ENCODE peak calls at places on chromosome 9, in eight cellular contexts. G is dorsolateral prefrontal cortex; E is cardiac muscle cell; P is A673; R is endothelial cell of umbilical vein; Z is SJSA1; K is upper lobe of right lung; V is effector memory CD4-positive, alpha-beta T cell. H is an unnamed sample.

GRCh38 chr9:31574006-31574750 is 810.3 kb upstream of the ACO1 start:
- DNase-seq in E (no peak), R (no peak), V (no peak), G (no peak), P (no peak), K (no peak), Z (no peak), H (no peak)

GRCh38 chr9:1267141-1267570 is 217.0 kb downstream of the DMRT2 start:
- DNase-seq in K (no peak), E (no peak), P (no peak), R (no peak), G (no peak), Z (no peak), V (no peak), H (no peak)

GRCh38 chr9:31541626-31542025 is 842.8 kb upstream of the ACO1 start:
- DNase-seq in E (peak; percentile 59), R (no peak), G (peak; percentile 58), P (no peak), Z (no peak), K (no peak), V (no peak), H (no peak)

GRCh38 chr9:109574061-109574882 is 76.2 kb upstream of the PTPN3 start:
- DNase-seq in Z (peak; percentile 57), G (peak; percentile 45), E (peak; percentile 78), R (peak; percentile 52), V (no peak), P (peak; percentile 74), K (no peak), H (peak; percentile 52)

GRCh38 chr9:92424340-92424739 is at the start of gene OMD:
- DNase-seq in Z (no peak), V (no peak), R (no peak), E (no peak), P (no peak), G (no peak), K (no peak), H (no peak)

GRCh38 chr9:87119328-87119881 is 172.1 kb upstream of the GAS1 start:
- DNase-seq in E (peak; percentile 93), K (no peak), P (peak; percentile 50), G (no peak), R (peak; percentile 41), V (no peak), Z (no peak), H (no peak)

GRCh38 chr9:136138566-136138965 is 19.9 kb upstream of the TMEM250 start:
- DNase-seq in P (peak; percentile 77), E (peak; percentile 20), R (peak; percentile 21), K (no peak), G (no peak), V (no peak), Z (no peak), H (peak; percentile 18)

GRCh38 chr9:37030591-37030939 is 3.5 kb downstream of the PAX5 start:
- DNase-seq in E (no peak), G (no peak), R (no peak), V (no peak), P (no peak), K (no peak), Z (no peak), H (no peak)

GRCh38 chr9:7490317-7491108 is 309.1 kb downstream of the DMAC1 start:
- DNase-seq in R (no peak), E (no peak), K (no peak), G (no peak), P (no peak), V (no peak), Z (no peak), H (no peak)

GRCh38 chr9:97759611-97760288 is 62.6 kb upstream of the XPA start:
- DNase-seq in V (no peak), E (no peak), Z (no peak), R (no peak), K (no peak), G (no peak), P (no peak), H (peak; percentile 78)

GRCh38 chr9:126317513-126317912 is 9.1 kb upstream of the MVB12B start:
- DNase-seq in V (no peak), G (no peak), P (no peak), K (no peak), R (peak; percentile 48), E (no peak), Z (no peak), H (no peak)

GRCh38 chr9:15422355-15423327 is at the start of gene SNAPC3:
- DNase-seq in E (peak; percentile 97), P (peak; percentile 90), K (peak; percentile 97), V (peak; percentile 89), G (peak; percentile 95), Z (peak; percentile 88), R (peak; percentile 98), H (peak; percentile 96)

GRCh38 chr9:137077758-137078693 is 709 bp downstream of the UAP1L1 start:
- DNase-seq in K (peak; percentile 78), Z (no peak), V (no peak), E (peak; percentile 13), P (no peak), R (peak; percentile 12), G (no peak), H (no peak)

GRCh38 chr9:70579686-70580085 is 165.2 kb upstream of the KLF9 start:
- DNase-seq in Z (no peak), R (no peak), V (no peak), P (no peak), K (no peak), E (no peak), G (no peak), H (no peak)

GRCh38 chr9:134413890-134414731 is 87.9 kb downstream of the RXRA start:
- DNase-seq in Z (peak; percentile 96), V (no peak), R (peak; percentile 94), P (no peak), E (peak; percentile 77), G (peak; percentile 64), K (peak; percentile 90), H (no peak)

GRCh38 chr9:114387678-114388431 is at the start of gene AKNA:
- DNase-seq in G (peak; percentile 73), Z (peak; percentile 65), P (peak; percentile 40), V (peak; percentile 78), K (peak; percentile 91), E (peak; percentile 88), R (peak; percentile 86), H (peak; percentile 68)
- H3K4me3 ChIP-seq in G (peak within 1 kb of the TSS; percentile 60), Z (peak within 1 kb of the TSS; percentile 48), P (peak within 1 kb of the TSS; percentile 13), V (peak within 1 kb of the TSS; percentile 89), K (peak within 1 kb of the TSS; percentile 69), E (peak within 1 kb of the TSS; percentile 33), R (peak within 1 kb of the TSS; percentile 68), H (peak within 1 kb of the TSS; percentile 64)

GRCh38 chr9:86034863-86035734 is 64.3 kb downstream of the GOLM1 start:
- DNase-seq in K (no peak), P (peak; percentile 71), E (peak; percentile 69), V (no peak), Z (no peak), R (peak; percentile 44), G (peak; percentile 58), H (peak; percentile 51)
- H3K27ac ChIP-seq in K (no peak overlapping the region), P (no peak overlapping the region), E (no peak overlapping the region), V (no peak overlapping the region), Z (no peak overlapping the region), R (no peak overlapping the region), G (peak overlapping the region; percentile 26), H (no peak overlapping the region)

GRCh38 chr9:73149371-73150067 is 2.1 kb upstream of the ANXA1 start:
- DNase-seq in Z (no peak), G (no peak), E (peak; percentile 85), R (peak; percentile 88), V (no peak), P (peak; percentile 77), K (no peak), H (peak; percentile 58)
- H3K4me3 ChIP-seq in Z (no peak overlapping the region), G (no peak overlapping the region), E (no peak overlapping the region), R (peak overlapping the region; percentile 23), V (no peak overlapping the region), P (peak overlapping the region; percentile 18), K (peak overlapping the region; percentile 12), H (no peak overlapping the region)

GRCh38 chr9:125160750-125161149 is 17.4 kb upstream of the SCAI start:
- DNase-seq in E (no peak), Z (no peak), P (no peak), V (no peak), R (no peak), G (no peak), K (no peak), H (peak; percentile 48)

GRCh38 chr9:125156551-125156950 is 13.2 kb upstream of the SCAI start:
- DNase-seq in V (no peak), G (no peak), Z (no peak), K (no peak), R (no peak), P (no peak), E (no peak), H (no peak)

GRCh38 chr9:125166762-125167161 is 22.8 kb downstream of the PPP6C start:
- DNase-seq in K (no peak), G (no peak), Z (no peak), R (no peak), V (no peak), E (no peak), P (no peak), H (no peak)

DNA sequence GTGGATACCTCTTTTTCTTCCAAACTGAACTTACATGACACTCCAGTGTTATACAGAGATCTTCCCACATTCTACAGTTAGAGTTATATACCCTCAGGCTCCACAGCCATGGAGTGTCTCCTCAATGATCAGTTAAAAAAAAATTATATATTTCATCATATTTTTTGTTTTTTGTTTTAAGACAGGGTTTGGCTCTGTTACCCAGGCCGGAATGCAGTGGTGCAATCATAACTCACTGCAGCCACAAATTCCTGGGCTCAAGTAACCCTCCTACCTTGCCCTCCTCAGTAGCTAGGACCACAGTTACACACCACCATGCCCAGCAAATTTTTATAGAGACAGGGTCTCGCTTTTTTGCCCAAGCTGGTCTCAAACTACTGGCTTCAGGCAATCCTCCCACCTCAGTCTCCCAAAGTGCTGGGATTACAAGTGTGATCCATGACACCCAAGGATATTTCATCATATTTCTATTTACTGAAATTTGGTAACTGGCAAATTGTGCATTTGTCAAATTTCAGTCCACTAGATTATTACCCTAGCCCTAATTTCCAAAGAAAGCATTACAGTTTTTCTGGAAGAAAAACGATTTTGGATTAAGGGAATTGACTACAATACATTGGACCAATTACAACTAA is 18.1 kb upstream of the SCAI start:
- DNase-seq in Z (no peak), E (peak; percentile 79), K (no peak), P (no peak), R (no peak), G (no peak), V (no peak), H (no peak)
- H3K27ac ChIP-seq in Z (no peak overlapping the region), E (peak overlapping the region; percentile 40), K (peak overlapping the region; percentile 38), P (no peak overlapping the region), R (no peak overlapping the region), G (no peak overlapping the region), V (no peak overlapping the region), H (no peak overlapping the region)

GRCh38 chr9:17578577-17578910 is 322 bp upstream of the SH3GL2 start:
- DNase-seq in K (no peak), E (no peak), R (no peak), G (no peak), V (no peak), Z (no peak), P (no peak), H (no peak)
- H3K4me3 ChIP-seq in K (peak overlapping the region; percentile 40), E (peak overlapping the region; percentile 52), R (no peak overlapping the region), G (peak overlapping the region; percentile 61), V (no peak overlapping the region), Z (peak overlapping the region; percentile 35), P (peak overlapping the region; percentile 17), H (peak overlapping the region; percentile 42)